ENCODE peak calls at places on chromosomes 1 and 21, in seven cellular contexts. M, I, R, N, C, K and O are unnamed samples.

GRCh38 chr1:89763649-89763986 is 57.2 kb upstream of the LRRC8D start:
- DNase-seq in M (no peak), K (no peak), I (no peak), C (no peak), N (no peak), R (peak), O (no peak)

GRCh38 chr1:200154069-200154767 is 126.7 kb downstream of the NR5A2 start:
- DNase-seq in I (no peak), K (no peak), M (peak), C (no peak), N (no peak), R (no peak), O (no peak)

GRCh38 chr1:52141513-52142219 is at the start of gene ZFYVE9:
- DNase-seq in C (peak), N (peak), R (peak), K (peak), M (peak), I (peak), O (peak)

GRCh38 chr1:230109871-230110667 is 43.0 kb downstream of the GALNT2 start:
- DNase-seq in N (peak), M (peak), C (no peak), I (no peak), K (no peak), R (no peak), O (no peak)

GRCh38 chr1:179228783-179229213 is 679 bp downstream of the ABL2 start:
- DNase-seq in R (peak), C (peak), I (peak), M (peak), K (peak), N (peak), O (no peak)

GRCh38 chr1:40794915-40795715 is 11.5 kb downstream of the KCNQ4 start:
- DNase-seq in M (peak), I (no peak), R (no peak), N (no peak), C (no peak), K (no peak), O (no peak)

GRCh38 chr21:35578831-35579470 is 481.4 kb downstream of the SETD4 start:
- DNase-seq in R (no peak), N (no peak), I (no peak), C (no peak), M (no peak), K (no peak), O (no peak)

GRCh38 chr1:174206148-174206826 is 47.0 kb downstream of the RABGAP1L start:
- DNase-seq in I (no peak), R (no peak), C (no peak), N (no peak), M (peak), K (no peak), O (no peak)

GRCh38 chr21:39048064-39048463 is 135.2 kb downstream of the PSMG1 start:
- DNase-seq in I (peak), N (no peak), R (peak), M (no peak), K (no peak), C (no peak), O (peak)

GRCh38 chr1:22673486-22674409 is 20.7 kb downstream of the C1QB start:
- DNase-seq in N (no peak), R (peak), K (peak), I (peak), M (peak), C (peak), O (peak)

GRCh38 chr1:183318433-183318832 is 99.7 kb downstream of the NMNAT2 start:
- DNase-seq in K (no peak), M (peak), C (peak), N (no peak), I (peak), R (peak), O (no peak)

GRCh38 chr1:86156571-86157455 is at the start of gene COL24A1:
- DNase-seq in K (peak), C (no peak), I (peak), M (peak), R (peak), N (no peak), O (no peak)

GRCh38 chr1:96674909-96675308 is 46.7 kb upstream of the PTBP2 start:
- DNase-seq in K (no peak), R (no peak), N (no peak), C (no peak), I (no peak), M (no peak), O (no peak)

GRCh38 chr1:173356211-173356762 is 120.8 kb upstream of the PRDX6 start:
- DNase-seq in N (no peak), I (no peak), C (no peak), M (no peak), K (no peak), R (no peak), O (no peak)

GRCh38 chr1:47995306-47996050 is 1.7 kb downstream of the TRABD2B start:
- DNase-seq in R (peak), M (no peak), N (no peak), I (no peak), K (no peak), C (no peak), O (no peak)

GRCh38 chr1:16178596-16179497 is 23.0 kb upstream of the EPHA2 start:
- DNase-seq in R (peak), I (no peak), M (no peak), K (no peak), N (no peak), C (no peak), O (no peak)